ENCODE peak calls at places on chromosomes 16 and 17, in ten cellular contexts. B, T, C, P, Y, I, R, N, L and A are unnamed samples.

GRCh38 chr17:41985919-41986318 is 19.3 kb downstream of the CNP start:
- DNase-seq in L (no peak), I (no peak), Y (no peak), T (no peak), N (no peak), P (no peak), B (no peak), R (no peak), C (no peak), A (no peak)

GRCh38 chr16:23974223-23974622 is 138.4 kb downstream of the PRKCB start:
- DNase-seq in L (no peak), I (no peak), C (no peak), N (no peak), Y (no peak), T (no peak), B (peak; percentile 15), R (no peak), P (no peak), A (no peak)

GRCh38 chr17:13884347-13884746 is 185.0 kb upstream of the COX10 start:
- DNase-seq in I (no peak), L (no peak), Y (no peak), N (no peak), C (no peak), T (no peak), P (no peak), R (no peak), B (no peak), A (no peak)

GRCh38 chr16:74309789-74310781 is 13.5 kb downstream of the PSMD7 start:
- DNase-seq in T (no peak), R (peak; percentile 57), I (no peak), B (peak; percentile 66), N (no peak), Y (peak; percentile 24), C (peak; percentile 34), L (peak; percentile 76), P (peak; percentile 34), A (peak; percentile 69)

GRCh38 chr17:48160177-48160967 is 52.8 kb downstream of the SNX11 start:
- DNase-seq in T (peak; percentile 39), R (no peak), I (no peak), N (no peak), L (no peak), Y (no peak), B (no peak), P (no peak), C (no peak), A (no peak)

GRCh38 chr16:46649571-46649970 is 28.4 kb upstream of the SHCBP1 start:
- DNase-seq in C (no peak), P (no peak), I (no peak), Y (peak; percentile 68), B (no peak), L (no peak), T (no peak), N (no peak), R (no peak), A (no peak)

GRCh38 chr17:39927928-39928867 is 666 bp downstream of the LRRC3C start:
- DNase-seq in P (no peak), Y (no peak), R (peak; percentile 42), C (no peak), T (peak; percentile 70), N (peak; percentile 32), B (no peak), L (no peak), I (no peak), A (no peak)

GRCh38 chr16:85389679-85390470 is 223.2 kb upstream of the GSE1 start:
- DNase-seq in C (no peak), I (no peak), P (no peak), T (no peak), R (no peak), L (no peak), Y (peak; percentile 4), N (no peak), B (no peak), A (no peak)

GRCh38 chr17:55926276-55926995 is 175.6 kb downstream of the PCTP start:
- DNase-seq in L (no peak), C (no peak), P (no peak), I (no peak), Y (no peak), N (no peak), T (no peak), B (peak; percentile 81), R (no peak), A (no peak)

GRCh38 chr17:61225178-61225577 is 174.5 kb upstream of the TBX2 start:
- DNase-seq in I (no peak), N (no peak), P (no peak), L (no peak), T (no peak), B (no peak), R (no peak), Y (no peak), C (no peak), A (no peak)

GRCh38 chr17:50479522-50480141 is 972 bp downstream of the RSAD1 start:
- DNase-seq in L (peak; percentile 81), P (peak; percentile 48), R (peak; percentile 97), T (peak; percentile 85), N (no peak), Y (peak; percentile 69), B (peak; percentile 90), C (peak; percentile 79), I (no peak), A (peak; percentile 72)

GRCh38 chr17:48068491-48068961 is 20.4 kb downstream of the NFE2L1 start:
- DNase-seq in P (no peak), I (no peak), R (peak; percentile 76), T (no peak), L (peak; percentile 56), C (peak; percentile 38), N (no peak), Y (no peak), B (peak; percentile 21), A (no peak)

GRCh38 chr17:64920419-64921172 is 1.3 kb upstream of the LRRC37A3 start:
- DNase-seq in L (no peak), I (no peak), N (no peak), P (no peak), B (peak; percentile 38), Y (no peak), T (no peak), C (no peak), R (peak; percentile 41), A (peak; percentile 38)

GRCh38 chr17:15954222-15954621 is 9.3 kb downstream of the ADORA2B start:
- DNase-seq in N (no peak), Y (no peak), P (peak; percentile 92), T (no peak), B (no peak), C (no peak), L (peak; percentile 73), R (peak; percentile 47), I (peak; percentile 93), A (peak; percentile 97)
- TF ChIP-seq CTCF in N (no peak), Y (no peak), P (no peak), T (no peak), B (no peak), C (no peak), L (peak; percentile 14), R (no peak), I (peak; percentile 34), A (peak; percentile 25)

DNA sequence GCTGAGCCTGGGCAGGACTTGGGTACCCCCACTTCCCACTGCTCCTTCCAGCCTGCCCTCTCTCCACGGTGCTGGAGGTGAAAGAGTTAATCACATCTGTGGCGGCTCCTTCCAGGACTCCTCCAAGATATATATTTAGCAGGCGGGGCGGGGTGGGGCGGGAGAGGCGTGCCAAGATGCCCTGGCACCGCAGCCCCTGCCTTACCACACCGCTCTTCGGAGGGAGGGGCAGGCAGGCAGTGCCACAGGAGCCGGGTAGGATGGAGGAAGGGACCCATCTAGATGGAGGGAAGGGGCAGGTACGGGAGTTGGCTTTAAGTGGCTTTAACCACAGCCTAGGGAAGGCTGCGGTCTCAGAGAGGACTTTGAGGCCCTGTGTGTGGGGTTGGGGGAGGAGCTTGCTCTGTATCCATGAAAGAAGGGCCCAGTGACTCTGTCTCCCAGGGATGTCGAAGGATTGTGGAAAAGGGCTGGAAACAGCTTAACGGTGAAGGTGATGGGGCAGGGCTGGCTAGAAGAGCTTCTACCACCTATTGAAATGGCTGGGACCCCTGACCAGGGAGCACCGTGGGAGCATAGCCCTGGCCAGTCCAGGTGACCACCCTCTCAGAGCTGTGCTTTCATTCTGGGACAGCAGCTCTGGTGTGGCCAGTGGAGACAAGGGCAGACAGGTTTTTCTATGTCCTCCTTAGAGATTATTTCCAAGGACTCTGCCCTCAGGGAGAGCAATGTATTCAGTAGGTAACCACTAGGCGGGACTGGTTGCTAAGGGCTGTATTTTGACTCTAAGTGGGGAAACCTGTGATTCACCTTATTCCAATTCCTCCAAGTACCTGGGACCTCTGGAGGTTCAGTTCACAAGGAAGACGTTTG is 13.0 kb downstream of the GPR142 start:
- DNase-seq in I (peak; percentile 39), L (no peak), Y (no peak), R (no peak), B (peak; percentile 54), C (no peak), N (no peak), T (peak; percentile 75), P (peak; percentile 77), A (peak; percentile 48)
- TF ChIP-seq CTCF in I (peak; percentile 74), L (no peak), Y (no peak), R (peak; percentile 16), B (no peak), C (no peak), N (no peak), T (no peak), P (peak; percentile 15), A (peak; percentile 37)

GRCh38 chr17:46836500-46836899 is 14.9 kb upstream of the WNT9B start:
- DNase-seq in R (no peak), P (no peak), L (no peak), Y (no peak), T (no peak), C (no peak), B (no peak), N (no peak), I (no peak), A (no peak)

GRCh38 chr17:46842835-46843234 is 8.5 kb upstream of the WNT9B start:
- DNase-seq in I (no peak), R (no peak), C (peak; percentile 32), L (no peak), B (no peak), T (no peak), P (no peak), Y (no peak), N (no peak), A (no peak)

GRCh38 chr17:46837521-46837920 is 13.9 kb upstream of the WNT9B start:
- DNase-seq in Y (no peak), R (no peak), L (no peak), C (no peak), I (no peak), P (no peak), T (no peak), B (no peak), N (no peak), A (no peak)

GRCh38 chr17:46839211-46839610 is 12.2 kb upstream of the WNT9B start:
- DNase-seq in I (no peak), Y (no peak), P (no peak), L (no peak), T (no peak), B (no peak), N (no peak), C (no peak), R (no peak), A (no peak)

GRCh38 chr17:46841561-46842379 is 9.6 kb upstream of the WNT9B start:
- DNase-seq in Y (no peak), I (no peak), R (peak; percentile 54), T (peak; percentile 40), B (peak; percentile 26), N (no peak), C (peak; percentile 37), L (no peak), P (no peak), A (no peak)
- TF ChIP-seq CTCF in Y (peak; percentile 77), I (peak; percentile 78), R (peak; percentile 94), T (peak; percentile 60), B (peak; percentile 33), N (no peak), C (peak; percentile 89), L (peak; percentile 42), P (peak; percentile 50), A (peak; percentile 11)

GRCh38 chr16:76335187-76335974 is 58.2 kb downstream of the CNTNAP4 start:
- DNase-seq in P (no peak), I (no peak), L (no peak), C (no peak), Y (no peak), N (no peak), B (no peak), R (no peak), T (no peak), A (peak; percentile 17)
- TF ChIP-seq CTCF in P (no peak), I (no peak), L (no peak), C (no peak), Y (no peak), N (no peak), B (no peak), R (no peak), T (no peak), A (no peak)